ENCODE peak calls at places on chromosomes 5 and 9, in six cellular contexts. I is ovary, T is nephron progenitor cell, N is cardiac muscle cell, X is kidney, W is GM12865. V is an unnamed sample.

GRCh38 chr5:86029308-86029707 is 588.4 kb upstream of the COX7C start:
- DNase-seq in X (no peak), T (no peak), I (no peak), W (no peak), N (no peak), V (no peak)

GRCh38 chr9:134889386-134890214 is 9.0 kb downstream of the FCN2 start:
- DNase-seq in N (no peak), I (no peak), W (no peak), X (no peak), T (no peak), V (no peak)

GRCh38 chr9:99595796-99596195 is 225.9 kb upstream of the NR4A3 start:
- DNase-seq in X (no peak), T (no peak), W (peak), I (no peak), N (no peak), V (no peak)

GRCh38 chr9:138066049-138066448 is 188.5 kb downstream of the CACNA1B start:
- DNase-seq in N (no peak), X (peak), T (no peak), I (no peak), W (no peak), V (no peak)

GRCh38 chr5:149724130-149724850 is 5.8 kb upstream of the PPARGC1B start:
- DNase-seq in T (no peak), N (no peak), I (no peak), X (no peak), W (peak), V (no peak)

GRCh38 chr5:79436224-79436623 is 77.7 kb downstream of the HOMER1 start:
- DNase-seq in W (no peak), I (no peak), T (no peak), N (peak), X (no peak), V (no peak)

GRCh38 chr5:33371660-33372059 is 69.1 kb upstream of the TARS1 start:
- DNase-seq in I (no peak), N (no peak), T (no peak), X (no peak), W (no peak), V (peak)

GRCh38 chr5:77224672-77225355 is 14.3 kb downstream of the PDE8B start:
- DNase-seq in I (no peak), W (no peak), T (no peak), X (no peak), N (peak), V (peak)

GRCh38 chr9:37104183-37104889 is 16.0 kb upstream of the ZCCHC7 start:
- DNase-seq in X (no peak), I (no peak), T (no peak), W (peak), N (peak), V (peak)

GRCh38 chr5:153467546-153467945 is 22.9 kb upstream of the GRIA1 start:
- DNase-seq in W (no peak), T (no peak), I (no peak), N (no peak), X (no peak), V (no peak)

GRCh38 chr9:83304686-83305085 is 233.5 kb downstream of the FRMD3 start:
- DNase-seq in I (peak), N (peak), W (no peak), X (peak), T (no peak), V (peak)

GRCh38 chr5:155827949-155828348 is 499.0 kb upstream of the SGCD start:
- DNase-seq in N (no peak), X (no peak), I (no peak), W (peak), T (no peak), V (no peak)

GRCh38 chr5:155826947-155827815 is 499.8 kb upstream of the SGCD start:
- DNase-seq in N (no peak), I (no peak), X (no peak), W (no peak), T (no peak), V (no peak)

DNA sequence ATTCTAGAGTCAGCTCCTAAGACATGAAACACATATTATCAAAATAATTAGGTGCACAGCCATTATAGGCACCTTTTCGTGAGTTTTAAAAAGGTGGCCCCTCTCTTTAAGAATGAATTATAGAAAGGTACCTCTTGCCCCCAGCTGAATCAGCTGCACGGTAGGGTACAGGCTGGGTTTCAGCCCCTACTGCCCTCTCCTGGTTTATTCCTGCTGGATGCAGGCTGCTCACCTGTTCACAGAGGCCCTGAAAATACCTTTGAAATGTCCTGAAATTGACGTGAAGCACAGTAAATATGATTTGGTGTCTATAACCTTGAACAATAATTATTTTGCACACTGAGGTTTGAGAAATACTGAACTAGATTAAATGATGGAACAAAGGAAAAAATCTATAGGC is 504.8 kb upstream of the SGCD start:
- DNase-seq in X (no peak), N (no peak), T (no peak), W (no peak), I (no peak), V (no peak)
- TF ChIP-seq CTCF in X (peak), N (no peak), T (no peak), W (no peak), I (no peak), V (no peak)

DNA sequence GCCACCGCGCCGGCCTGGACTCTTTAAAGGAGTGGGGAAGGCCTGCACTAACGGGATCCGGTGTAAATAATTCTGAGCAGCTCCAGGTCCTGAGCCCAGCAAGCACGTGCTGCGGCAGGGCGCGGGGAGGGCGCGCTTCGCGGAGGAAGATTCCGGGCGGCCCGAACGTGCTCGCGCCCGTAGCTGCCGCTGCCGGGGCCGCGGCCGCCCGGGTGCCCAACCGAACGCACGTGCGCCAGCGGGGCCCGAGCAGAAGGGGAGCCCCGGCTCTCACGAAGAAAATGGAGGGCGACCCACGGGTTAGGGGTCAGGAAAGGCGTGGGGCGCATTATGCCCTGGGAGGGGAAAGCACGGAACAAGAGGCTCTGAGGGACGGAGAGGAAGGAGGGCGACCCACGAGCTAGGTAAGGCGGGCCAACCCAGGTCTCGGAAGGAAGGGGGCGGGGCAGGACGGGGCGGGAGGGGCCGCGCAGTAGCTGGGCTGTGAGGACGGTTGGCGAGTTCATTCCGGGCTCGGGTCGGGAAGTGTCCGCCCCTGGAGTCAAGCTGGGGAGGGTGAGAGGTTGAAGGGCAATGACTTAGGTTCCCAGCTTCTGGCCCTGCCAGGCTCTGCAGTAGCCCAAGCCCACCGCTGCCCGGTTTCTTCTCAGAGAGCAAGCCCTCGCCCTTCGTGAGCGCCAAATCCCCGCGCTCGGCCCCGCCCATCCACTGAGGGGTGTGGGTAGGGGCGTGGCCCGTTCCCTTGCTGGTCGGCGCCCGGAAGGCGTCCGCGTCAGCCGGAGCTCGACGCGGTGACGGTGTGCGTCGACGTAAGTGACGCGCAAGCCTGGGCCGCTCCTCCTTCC is at the start of gene ZNF131:
- DNase-seq in W (peak), N (peak), X (peak), I (peak), T (peak), V (peak)
- TF ChIP-seq CTCF in W (no peak), N (no peak), X (peak), I (no peak), T (no peak), V (no peak)

DNA sequence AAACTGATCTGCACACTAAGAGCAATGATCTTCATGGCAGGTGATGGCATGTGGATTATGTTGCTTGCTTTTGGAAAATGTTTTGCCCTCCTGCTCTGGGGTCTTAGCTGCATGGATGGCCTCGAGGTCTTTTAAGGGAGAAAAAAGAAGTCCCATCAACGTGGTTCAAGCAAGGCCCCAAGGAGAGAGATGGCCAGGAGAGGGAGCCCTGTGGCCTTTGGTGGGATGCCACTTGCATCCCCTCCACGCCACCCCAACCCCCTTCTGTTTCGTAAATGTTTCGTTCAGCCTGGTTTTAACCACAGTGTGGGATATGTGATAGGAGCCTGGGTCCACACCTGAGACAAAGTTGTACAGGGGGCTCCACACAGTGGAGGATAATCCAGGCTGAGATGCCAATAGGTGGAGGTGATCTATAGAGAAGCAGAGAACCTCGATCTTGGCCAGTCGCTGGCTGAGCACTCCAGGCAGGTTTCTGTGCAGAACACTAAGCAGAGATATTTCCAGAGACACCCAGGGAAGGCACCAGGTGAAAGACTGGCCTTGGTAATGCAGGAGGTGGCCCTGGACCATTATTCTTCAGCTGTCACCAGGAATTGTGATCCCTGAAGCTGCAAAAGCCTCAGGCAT is 25.8 kb upstream of the FRRS1L start:
- DNase-seq in X (no peak), W (peak), N (peak), T (peak), I (peak), V (no peak)
- TF ChIP-seq CTCF in X (no peak), W (peak), N (peak), T (peak), I (peak), V (peak)

GRCh38 chr5:67844937-67845336 is 370.6 kb upstream of the PIK3R1 start:
- DNase-seq in I (no peak), X (no peak), W (no peak), N (no peak), T (no peak), V (no peak)

DNA sequence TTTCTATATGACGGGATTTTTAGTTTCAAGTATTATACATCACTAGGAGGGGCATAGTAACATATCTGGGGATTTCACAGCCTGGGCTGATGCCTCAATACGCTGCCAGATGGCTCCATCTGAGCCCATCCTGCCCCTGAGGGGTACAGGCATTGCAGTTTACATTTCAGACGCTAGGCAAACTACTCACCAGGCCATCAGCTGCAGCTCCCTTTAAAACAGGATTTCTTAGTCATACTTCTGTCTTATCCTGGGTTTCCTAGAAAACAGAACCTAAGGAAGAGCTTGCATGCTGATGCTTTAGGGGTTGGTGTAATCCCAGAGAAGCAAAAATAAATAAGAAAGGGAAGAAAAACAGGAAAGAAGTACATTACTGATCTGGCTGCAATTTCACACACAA is 372.8 kb upstream of the PIK3R1 start:
- DNase-seq in I (no peak), T (no peak), W (no peak), X (no peak), N (peak), V (no peak)
- TF ChIP-seq CTCF in I (no peak), T (no peak), W (peak), X (no peak), N (peak), V (peak)

GRCh38 chr5:66436721-66437120 is 159.5 kb upstream of the MAST4 start:
- DNase-seq in I (no peak), X (no peak), W (peak), T (no peak), N (no peak), V (no peak)
- TF ChIP-seq CTCF in I (no peak), X (peak), W (peak), T (no peak), N (peak), V (no peak)

GRCh38 chr5:139822553-139823425 is 27.2 kb downstream of the PSD2 start:
- DNase-seq in T (no peak), I (no peak), W (no peak), X (peak), N (no peak), V (no peak)

GRCh38 chr5:139817970-139818369 is 22.4 kb downstream of the PSD2 start:
- DNase-seq in T (no peak), W (no peak), X (no peak), I (no peak), N (no peak), V (no peak)

GRCh38 chr5:139821806-139822552 is 26.4 kb downstream of the PSD2 start:
- DNase-seq in T (no peak), N (no peak), X (peak), W (no peak), I (no peak), V (no peak)

GRCh38 chr5:139820130-139820529 is 24.5 kb downstream of the PSD2 start:
- DNase-seq in I (no peak), W (no peak), X (peak), N (no peak), T (no peak), V (no peak)

DNA sequence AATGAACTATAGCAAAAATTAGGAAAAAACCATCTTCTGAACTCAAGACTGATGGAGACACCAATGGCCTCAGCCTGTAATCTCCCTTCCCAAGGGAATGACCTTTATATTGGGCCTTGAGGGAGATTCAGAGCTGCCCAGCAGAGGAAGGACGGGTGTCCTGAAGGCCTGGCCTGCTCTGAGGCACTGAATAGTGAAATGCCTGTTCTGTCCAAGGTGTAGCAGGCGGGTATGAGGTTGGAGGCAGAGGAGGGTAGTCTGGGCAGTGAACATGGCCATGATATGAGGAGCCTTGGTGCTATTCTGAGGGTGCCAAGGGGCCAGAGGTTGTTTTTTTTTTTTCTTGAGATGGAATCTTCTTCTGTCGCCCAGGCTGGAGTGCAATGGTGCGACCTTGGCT is 25.0 kb downstream of the PSD2 start:
- DNase-seq in X (peak), I (no peak), T (no peak), N (no peak), W (no peak), V (no peak)
- TF ChIP-seq CTCF in X (no peak), I (no peak), T (no peak), N (no peak), W (no peak), V (no peak)

GRCh38 chr5:5089895-5090649 is 50.1 kb upstream of the ADAMTS16 start:
- DNase-seq in X (no peak), T (no peak), I (no peak), W (no peak), N (no peak), V (no peak)
- TF ChIP-seq CTCF in X (no peak), T (no peak), I (no peak), W (no peak), N (no peak), V (no peak)

V was measured in AG09319.